ENCODE peak calls at places on chromosomes 11 and 22, in eight cellular contexts. I is ovary, B is colonic mucosa, N is pancreas, K is tibial nerve, F is AG04450, A is K562, H is endodermal cell. D is an unnamed sample. For H3K27me3, the result is how much of the 10 kb centered on the place peaks cover.

GRCh38 chr11:77035041-77035440 is 843 bp downstream of the B3GNT6 start:
- DNase-seq in I (no peak), B (peak), N (no peak), K (no peak), F (no peak), A (no peak), H (no peak), D (no peak)

GRCh38 chr11:80606726-80607125 is 1165.9 kb upstream of the TENM4 start:
- DNase-seq in I (no peak), B (no peak), N (no peak), K (no peak), F (no peak), A (no peak), H (no peak), D (no peak)

GRCh38 chr11:78789365-78789764 is 214.7 kb upstream of the NARS2 start:
- DNase-seq in I (no peak), B (peak), N (peak), K (no peak), F (no peak), A (no peak), H (peak), D (no peak)

GRCh38 chr11:2811206-2812091 is 74.1 kb downstream of the CDKN1C start:
- DNase-seq in I (no peak), B (no peak), N (no peak), K (no peak), F (no peak), A (no peak), H (no peak), D (no peak)

GRCh38 chr22:40631925-40632324 is 4.6 kb downstream of the MRTFA start:
- DNase-seq in I (no peak), B (no peak), N (no peak), K (no peak), F (no peak), A (no peak), H (peak), D (no peak)

GRCh38 chr22:32905400-32905799 is 103.9 kb downstream of the TIMP3 start:
- DNase-seq in I (no peak), B (no peak), N (no peak), K (no peak), F (no peak), A (no peak), H (peak), D (no peak)

GRCh38 chr11:65435330-65435931 is 12.8 kb downstream of the NEAT1 start:
- DNase-seq in I (peak), B (no peak), N (no peak), K (peak), F (no peak), A (no peak), H (no peak), D (no peak)

GRCh38 chr22:45709004-45709739 is 37.5 kb downstream of the ATXN10 start:
- DNase-seq in I (no peak), B (no peak), N (no peak), K (no peak), F (no peak), A (no peak), H (no peak), D (peak)

GRCh38 chr11:113906038-113906437 is 1.4 kb downstream of the HTR3B start:
- DNase-seq in I (no peak), B (peak), N (peak), K (no peak), F (peak), A (no peak), H (peak), D (peak)

GRCh38 chr11:34787348-34787747 is 128.8 kb downstream of the APIP start:
- DNase-seq in I (no peak), B (no peak), N (no peak), K (no peak), F (no peak), A (no peak), H (no peak), D (no peak)

GRCh38 chr11:69956669-69957190 is 121.4 kb upstream of the ANO1 start:
- DNase-seq in I (no peak), B (no peak), N (no peak), K (no peak), F (no peak), A (no peak), H (peak), D (no peak)

GRCh38 chr11:108293229-108293628 is 70.4 kb downstream of the ATM start:
- DNase-seq in I (no peak), B (no peak), N (no peak), K (no peak), F (no peak), A (no peak), H (no peak), D (no peak)

GRCh38 chr11:8870461-8871282 is 40.3 kb upstream of the AKIP1 start:
- DNase-seq in I (peak), B (peak), N (peak), K (peak), F (peak), A (peak), H (peak), D (no peak)

GRCh38 chr11:92322225-92322624 is 97.6 kb downstream of the FAT3 start:
- DNase-seq in I (no peak), B (no peak), N (no peak), K (no peak), F (no peak), A (no peak), H (no peak), D (no peak)

GRCh38 chr11:115342142-115342541 is 162.1 kb downstream of the CADM1 start:
- DNase-seq in I (no peak), B (no peak), N (no peak), K (no peak), F (no peak), A (no peak), H (no peak), D (no peak)

GRCh38 chr11:35038211-35038930 is 100.6 kb upstream of the CD44 start:
- DNase-seq in I (no peak), B (no peak), N (no peak), K (no peak), F (no peak), A (no peak), H (no peak), D (no peak)

GRCh38 chr11:72431846-72432245 is 2.5 kb downstream of the CLPB start:
- DNase-seq in I (no peak), B (no peak), N (no peak), K (no peak), F (no peak), A (no peak), H (no peak), D (no peak)

GRCh38 chr11:57479925-57480324 is 19.6 kb downstream of the RTN4RL2 start:
- DNase-seq in I (no peak), B (no peak), N (no peak), K (no peak), F (no peak), A (peak), H (no peak), D (no peak)

GRCh38 chr11:2563216-2564007 is 118.6 kb downstream of the KCNQ1 start:
- DNase-seq in I (peak), B (no peak), N (peak), K (peak), F (no peak), A (no peak), H (peak), D (no peak)

GRCh38 chr22:40436460-40437431 is 66.4 kb downstream of the SGSM3 start:
- DNase-seq in I (peak), B (no peak), N (no peak), K (no peak), F (peak), A (peak), H (peak), D (no peak)

DNA sequence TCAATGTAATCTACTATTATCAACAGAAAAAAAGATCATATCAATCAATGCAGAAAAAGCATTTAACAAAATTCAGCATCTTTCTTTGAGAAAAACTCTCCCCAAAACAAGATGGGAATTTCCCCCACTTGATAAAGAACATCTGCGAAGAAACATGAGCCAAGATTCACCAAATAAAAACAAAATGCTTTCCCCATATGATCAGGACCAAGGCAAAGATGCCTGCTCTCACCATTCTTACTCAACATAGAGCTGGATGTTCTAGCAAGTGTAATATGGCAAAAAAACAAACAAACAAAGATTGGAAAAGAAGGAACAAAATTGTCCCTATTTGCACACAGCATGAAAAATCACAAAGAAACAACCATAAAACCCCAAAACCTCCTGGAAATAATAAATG is 23.4 kb downstream of the SHANK2 start:
- DNase-seq in I (no peak), B (no peak), N (no peak), K (no peak), F (no peak), A (no peak), H (no peak), D (no peak)
- H3K27me3 ChIP-seq in I (under half), B (under half), N (under half), K (under half), F (under half), A (under half), H (under half), D (under half)

DNA sequence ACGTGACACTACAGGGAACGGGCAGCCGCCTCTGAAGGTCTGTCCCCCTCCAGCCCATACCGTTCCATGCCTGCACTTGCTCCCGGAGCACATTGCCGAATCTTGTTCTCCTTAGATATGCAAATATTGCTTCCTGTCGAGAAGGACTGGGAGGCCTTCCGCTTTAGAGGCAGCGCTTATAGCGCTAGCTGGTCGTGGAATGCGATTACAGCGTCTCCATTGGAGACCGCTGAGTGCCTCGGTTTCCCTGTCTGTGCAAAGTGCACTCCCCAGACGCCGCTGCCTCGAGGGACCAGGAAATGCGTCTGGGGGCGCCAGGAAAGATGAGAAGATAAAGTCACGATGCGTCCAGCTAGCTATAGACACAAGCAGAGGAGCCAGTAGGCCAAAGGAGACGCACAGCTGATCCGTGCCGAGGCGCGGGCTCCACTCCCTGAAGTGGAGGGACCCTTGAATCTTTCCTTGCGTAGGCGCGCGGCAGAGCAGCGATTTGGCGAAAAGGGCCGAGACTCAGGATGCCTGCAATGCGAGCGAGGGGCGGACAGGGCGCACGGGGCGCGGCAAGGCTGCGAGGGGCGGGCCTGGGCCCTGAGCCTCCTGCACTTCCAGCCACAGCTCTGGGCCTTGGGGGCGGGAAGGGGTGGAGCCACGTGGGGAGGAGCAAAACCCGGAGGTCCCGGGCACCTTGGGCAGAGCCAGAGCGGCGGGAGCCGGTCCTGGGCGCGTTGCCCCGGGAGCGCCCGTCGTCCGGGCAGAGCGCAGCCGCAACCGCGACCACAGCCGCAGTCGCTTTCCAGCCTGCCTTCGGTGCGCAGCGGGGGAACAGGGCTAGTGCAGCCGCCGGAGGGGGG is at the start of gene RASSF10:
- DNase-seq in I (no peak), B (peak), N (peak), K (no peak), F (no peak), A (no peak), H (peak), D (no peak)
- H3K27me3 ChIP-seq in I (under half), B (under half), N (under half), K (under half), F (half or more), A (under half), H (under half), D (under half)

GRCh38 chr22:28094831-28095230 is 175.8 kb upstream of the PITPNB start:
- DNase-seq in I (no peak), B (no peak), N (no peak), K (no peak), F (no peak), A (no peak), H (no peak), D (no peak)
- H3K27me3 ChIP-seq in I (under half), B (under half), N (under half), K (under half), F (under half), A (under half), H (under half), D (under half)

GRCh38 chr11:45685976-45686375 is 20.6 kb upstream of the CHST1 start:
- DNase-seq in I (no peak), B (no peak), N (no peak), K (no peak), F (no peak), A (no peak), H (no peak), D (no peak)
- H3K27me3 ChIP-seq in I (under half), B (under half), N (under half), K (under half), F (under half), A (under half), H (under half), D (under half)

GRCh38 chr22:49162841-49163240 is 664.8 kb downstream of the BRD1 start:
- DNase-seq in I (no peak), B (no peak), N (no peak), K (no peak), F (no peak), A (no peak), H (no peak), D (no peak)
- H3K27me3 ChIP-seq in I (under half), B (under half), N (under half), K (under half), F (under half), A (under half), H (under half), D (under half)

GRCh38 chr22:22429374-22430108 is 79.0 kb downstream of the ZNF280B start:
- DNase-seq in I (no peak), B (no peak), N (no peak), K (no peak), F (no peak), A (no peak), H (no peak), D (no peak)

GRCh38 chr22:22425366-22425765 is 83.2 kb downstream of the ZNF280B start:
- DNase-seq in I (no peak), B (no peak), N (no peak), K (no peak), F (no peak), A (peak), H (no peak), D (no peak)

GRCh38 chr22:22428222-22429098 is 80.1 kb downstream of the ZNF280B start:
- DNase-seq in I (no peak), B (no peak), N (no peak), K (no peak), F (no peak), A (no peak), H (no peak), D (no peak)

GRCh38 chr22:22425783-22426624 is 82.5 kb downstream of the ZNF280B start:
- DNase-seq in I (no peak), B (no peak), N (no peak), K (no peak), F (no peak), A (peak), H (no peak), D (no peak)

DNA sequence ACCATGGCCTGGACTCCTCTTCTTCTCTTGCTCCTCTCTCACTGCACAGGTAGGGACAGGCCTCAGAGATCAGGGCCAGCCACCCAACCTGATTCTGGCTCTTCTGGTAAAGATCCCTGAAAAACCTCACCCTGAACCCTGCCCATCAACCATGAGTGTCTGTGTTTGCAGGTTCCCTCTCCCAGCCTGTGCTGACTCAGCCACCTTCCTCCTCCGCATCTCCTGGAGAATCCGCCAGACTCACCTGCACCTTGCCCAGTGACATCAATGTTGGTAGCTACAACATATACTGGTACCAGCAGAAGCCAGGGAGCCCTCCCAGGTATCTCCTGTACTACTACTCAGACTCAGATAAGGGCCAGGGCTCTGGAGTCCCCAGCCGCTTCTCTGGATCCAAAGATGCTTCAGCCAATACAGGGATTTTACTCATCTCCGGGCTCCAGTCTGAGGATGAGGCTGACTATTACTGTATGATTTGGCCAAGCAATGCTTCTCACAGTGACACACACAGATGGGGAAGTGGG is 80.9 kb downstream of the ZNF280B start:
- DNase-seq in I (no peak), B (no peak), N (no peak), K (no peak), F (no peak), A (no peak), H (no peak), D (no peak)
- H3K27me3 ChIP-seq in I (under half), B (under half), N (under half), K (under half), F (under half), A (half or more), H (half or more), D (under half)

D was measured in BJ.